ENCODE peak calls at places on chromosome X, in six cellular contexts. J is Peyer's patch, F is heart left ventricle, G is fibroblast of lung, N is cardiac muscle cell, P is kidney epithelial cell. K is an unnamed sample. For H3K27me3, the result is how much of the 10 kb centered on the place peaks cover.

GRCh38 chrX:38664285-38664684 is 102.9 kb downstream of the TSPAN7 start:
- DNase-seq in J (no peak), F (no peak), G (peak), N (peak), P (peak), K (no peak)

GRCh38 chrX:155313766-155314165 is 20.6 kb downstream of the CLIC2 start:
- DNase-seq in J (no peak), F (no peak), G (no peak), N (no peak), P (no peak), K (no peak)

GRCh38 chrX:145609951-145610511 is 207.6 kb upstream of the SLITRK2 start:
- DNase-seq in J (no peak), F (no peak), G (peak), N (no peak), P (peak), K (no peak)

GRCh38 chrX:79330022-79330421 is 37.1 kb downstream of the ITM2A start:
- DNase-seq in J (no peak), F (no peak), G (no peak), N (no peak), P (no peak), K (no peak)

GRCh38 chrX:129791961-129792570 is 12.3 kb downstream of the SASH3 start:
- DNase-seq in J (no peak), F (no peak), G (no peak), N (no peak), P (no peak), K (no peak)

GRCh38 chrX:107718156-107718621 is 57.4 kb downstream of the TSC22D3 start:
- DNase-seq in J (peak), F (peak), G (peak), N (peak), P (no peak), K (peak)

GRCh38 chrX:11886745-11887144 is 128.7 kb downstream of the MSL3 start:
- DNase-seq in J (no peak), F (no peak), G (peak), N (peak), P (peak), K (no peak)

GRCh38 chrX:49270249-49270921 is 792 bp downstream of the PPP1R3F start:
- DNase-seq in J (no peak), F (no peak), G (no peak), N (peak), P (no peak), K (no peak)

GRCh38 chrX:151722241-151722846 is 6.5 kb downstream of the FATE1 start:
- DNase-seq in J (no peak), F (no peak), G (peak), N (peak), P (no peak), K (no peak)

GRCh38 chrX:94057385-94057784 is 383.4 kb downstream of the FAM133A start:
- DNase-seq in J (no peak), F (no peak), G (no peak), N (no peak), P (no peak), K (no peak)

GRCh38 chrX:34300871-34301270 is 168.8 kb upstream of the FAM47A start:
- DNase-seq in J (no peak), F (peak), G (peak), N (peak), P (peak), K (no peak)

GRCh38 chrX:20527458-20528099 is 260.9 kb upstream of the RPS6KA3 start:
- DNase-seq in J (no peak), F (no peak), G (no peak), N (peak), P (no peak), K (no peak)

GRCh38 chrX:120697053-120697452 is 67.2 kb upstream of the C1GALT1C1 start:
- DNase-seq in J (no peak), F (no peak), G (no peak), N (no peak), P (no peak), K (no peak)

GRCh38 chrX:2383735-2384134 is 117.0 kb downstream of the DHRSX start:
- DNase-seq in J (no peak), F (no peak), G (no peak), N (no peak), P (no peak), K (no peak)

GRCh38 chrX:40573763-40574162 is 7.0 kb upstream of the ATP6AP2 start:
- DNase-seq in J (no peak), F (no peak), G (no peak), N (peak), P (no peak), K (no peak)

GRCh38 chrX:31435592-31435991 is 363.8 kb upstream of the FTHL17 start:
- DNase-seq in J (no peak), F (no peak), G (peak), N (peak), P (no peak), K (no peak)

GRCh38 chrX:9737363-9737762 is 28.3 kb downstream of the GPR143 start:
- DNase-seq in J (no peak), F (no peak), G (no peak), N (no peak), P (no peak), K (no peak)

GRCh38 chrX:46572295-46572936 is 1.1 kb upstream of the CHST7 start:
- DNase-seq in J (no peak), F (no peak), G (no peak), N (no peak), P (no peak), K (no peak)

GRCh38 chrX:153971632-153972367 is at the start of gene HCFC1:
- DNase-seq in J (peak), F (peak), G (peak), N (peak), P (no peak), K (peak)

GRCh38 chrX:82081027-82081426 is 879.1 kb downstream of the SH3BGRL start:
- DNase-seq in J (no peak), F (no peak), G (no peak), N (no peak), P (no peak), K (no peak)
- TF ChIP-seq CTCF in J (no peak), F (no peak), G (no peak), N (no peak), P (peak), K (no peak)

DNA sequence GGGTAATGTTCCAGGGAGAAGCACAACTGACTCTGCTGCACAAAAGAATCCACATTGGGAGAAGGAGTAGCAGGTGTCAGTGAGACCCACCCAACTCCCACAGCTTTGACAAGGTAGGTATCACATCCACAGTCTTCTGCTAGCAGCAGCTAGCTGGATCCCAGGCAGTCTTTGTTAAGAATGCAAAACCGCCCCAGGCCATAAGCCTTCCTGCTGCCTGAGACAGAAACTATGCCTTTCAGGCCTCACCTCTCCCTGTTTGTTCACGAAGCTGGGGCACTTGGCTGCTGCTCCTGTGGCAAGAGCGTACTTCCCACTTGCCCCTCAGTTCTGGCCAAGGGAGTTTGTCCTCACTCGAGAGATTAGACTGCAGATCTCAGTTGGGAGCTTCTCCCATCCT is 21.4 kb downstream of the RRAGB start:
- DNase-seq in J (no peak), F (no peak), G (no peak), N (no peak), P (no peak), K (no peak)
- H3K27me3 ChIP-seq in J (under half), F (under half), G (under half), N (under half), P (under half), K (under half)

DNA sequence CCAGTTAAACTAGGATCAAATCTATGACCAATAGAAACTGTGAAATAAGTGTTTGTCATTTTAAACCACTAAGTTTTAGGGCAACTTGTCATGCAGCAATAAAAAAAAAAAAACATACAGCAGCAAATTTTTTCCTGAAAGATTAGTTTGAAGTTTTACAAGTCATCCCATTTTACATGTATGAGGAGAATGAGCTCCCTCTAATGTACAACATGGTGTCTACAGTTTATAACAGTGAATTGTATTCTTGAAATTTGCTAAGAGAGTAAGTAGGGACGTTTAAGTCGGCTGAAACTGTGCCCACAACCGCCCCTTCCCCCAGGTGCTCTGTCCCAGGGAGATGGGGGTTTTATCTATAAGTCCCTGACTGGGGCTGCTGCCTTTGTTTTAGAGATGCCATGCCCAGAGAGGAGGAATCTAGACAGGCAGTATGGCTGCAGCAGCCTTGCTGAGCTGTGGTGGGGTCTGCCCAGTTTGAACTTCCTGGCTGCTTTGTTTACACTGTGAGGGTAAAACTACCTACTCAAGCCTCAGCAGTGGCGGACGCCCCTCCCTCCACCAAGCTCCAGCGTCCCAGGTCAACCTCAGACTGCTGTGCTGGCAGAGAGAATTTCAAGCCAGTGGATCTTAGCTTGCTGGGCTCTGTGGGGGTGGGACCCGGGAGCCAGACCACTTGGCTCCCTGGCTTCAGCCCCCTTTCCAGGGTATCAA is 499.3 kb upstream of the CT83 start:
- DNase-seq in J (no peak), F (no peak), G (no peak), N (no peak), P (no peak), K (no peak)
- TF ChIP-seq CTCF in J (no peak), F (no peak), G (no peak), N (no peak), P (no peak), K (no peak)

GRCh38 chrX:110442631-110443030 is 84.0 kb downstream of the RTL9 start:
- DNase-seq in J (no peak), F (no peak), G (peak), N (peak), P (no peak), K (no peak)
- H3K27me3 ChIP-seq in J (under half), F (under half), G (under half), N (under half), P (under half), K (under half)

GRCh38 chrX:21798677-21799219 is 40.7 kb upstream of the MBTPS2 start:
- DNase-seq in J (no peak), F (no peak), G (peak), N (peak), P (peak), K (no peak)

GRCh38 chrX:21799767-21800166 is 39.6 kb upstream of the MBTPS2 start:
- DNase-seq in J (no peak), F (no peak), G (no peak), N (no peak), P (no peak), K (no peak)

GRCh38 chrX:21802844-21803243 is 36.6 kb upstream of the MBTPS2 start:
- DNase-seq in J (no peak), F (no peak), G (no peak), N (no peak), P (no peak), K (no peak)

GRCh38 chrX:21800344-21800770 is 39.1 kb upstream of the MBTPS2 start:
- DNase-seq in J (no peak), F (no peak), G (peak), N (no peak), P (no peak), K (no peak)

DNA sequence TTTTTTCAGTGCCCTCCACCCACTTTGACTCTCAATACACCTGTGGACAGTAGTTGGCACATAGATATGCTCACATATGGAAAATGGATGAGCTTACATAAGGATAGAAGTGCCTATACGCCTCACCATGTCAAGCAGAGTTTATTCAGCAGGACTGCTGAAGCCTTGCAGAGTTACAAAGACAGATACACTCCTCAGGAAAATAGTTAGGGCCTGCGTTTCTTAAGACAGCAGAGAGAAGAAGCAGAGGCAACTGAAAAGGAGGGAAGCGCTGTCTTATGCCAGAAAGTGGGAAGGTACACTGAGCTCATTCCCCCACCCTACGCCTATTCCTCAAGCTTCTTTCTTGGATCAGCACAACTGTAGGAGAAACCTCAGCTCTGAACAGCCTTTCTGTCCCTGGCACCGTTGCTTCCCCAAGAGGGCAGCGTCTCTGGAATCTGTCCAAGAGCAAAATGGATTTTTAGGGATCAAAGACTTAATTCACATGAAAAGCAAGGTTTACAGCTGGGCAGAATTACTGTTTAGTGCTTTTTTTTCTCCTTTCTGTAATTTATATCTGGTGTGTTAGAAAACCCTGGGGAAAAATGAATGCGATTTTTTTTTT is 37.3 kb upstream of the MBTPS2 start:
- DNase-seq in J (no peak), F (no peak), G (no peak), N (no peak), P (no peak), K (no peak)
- TF ChIP-seq CTCF in J (no peak), F (no peak), G (no peak), N (no peak), P (no peak), K (no peak)

DNA sequence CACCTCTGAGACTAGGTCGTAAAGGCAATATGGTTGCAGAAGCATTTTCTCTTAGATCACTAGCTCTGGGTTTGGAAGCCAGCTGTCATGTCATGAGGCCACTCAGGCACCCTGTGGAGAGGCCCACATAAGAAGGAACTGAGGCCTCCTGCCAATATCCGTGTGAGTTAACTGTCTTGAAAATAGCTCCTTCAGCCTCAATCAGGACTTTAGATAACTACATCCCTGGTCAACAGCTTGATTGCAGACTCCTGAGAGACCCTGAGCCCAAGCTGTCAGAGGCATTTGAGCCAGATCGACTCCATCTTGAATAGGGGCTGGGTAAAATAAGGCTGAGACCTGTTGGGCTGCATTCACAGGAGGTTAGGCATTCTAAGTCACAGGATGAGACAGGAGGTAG is 15.1 kb upstream of the REPS2 start:
- DNase-seq in J (no peak), F (no peak), G (no peak), N (no peak), P (no peak), K (no peak)
- H3K27me3 ChIP-seq in J (under half), F (under half), G (under half), N (under half), P (under half), K (under half)

GRCh38 chrX:112997991-112998390 is 157.4 kb upstream of the AMOT start:
- DNase-seq in J (no peak), F (no peak), G (no peak), N (no peak), P (no peak), K (no peak)

GRCh38 chrX:113001836-113002235 is 161.2 kb upstream of the AMOT start:
- DNase-seq in J (no peak), F (no peak), G (no peak), N (no peak), P (no peak), K (no peak)
- TF ChIP-seq CTCF in J (no peak), F (no peak), G (no peak), N (no peak), P (peak), K (no peak)

K was measured in lower lobe of right lung.